ENCODE peak calls at places on chromosomes 3 and 15, in nine cellular contexts. P is GM10248; B is activated T-helper 1 cell treated with anti-CD3 and anti-CD28 coated beads, Interleukin-12 subunit alpha, Interleukin-12 subunit beta, Interleukin-2, Interleukin-4 antibody, amounts not matched to agents 30 ng/mL and 10 ng/mL and 1 ng/mL, durations not matched to agents 14 hours and 24 hours and 36 hours; O is choroid plexus epithelial cell; Q is CD4-positive, alpha-beta T cell; C is activated naive CD8-positive, alpha-beta T cell treated with anti-CD3 and anti-CD28 coated beads, Interleukin-2, amount 50 U/mL, for 16 hours; Z is amniotic stem cell; V is activated CD4-positive, alpha-beta T cell treated with anti-CD3 and anti-CD28 coated beads for 4 hours; H is hippocampal formation. F is an unnamed sample.

GRCh38 chr3:10196389-10197052 is 31.8 kb downstream of the IRAK2 start:
- DNase-seq in C (no peak), B (no peak), Q (no peak), V (no peak), P (no peak), H (no peak), Z (peak), O (peak), F (no peak)

GRCh38 chr3:13667330-13667729 is 118.4 kb downstream of the FBLN2 start:
- DNase-seq in V (no peak), Q (no peak), P (no peak), B (no peak), C (no peak), O (no peak), H (no peak), Z (no peak), F (no peak)

GRCh38 chr3:25904248-25904647 is 114.4 kb downstream of the OXSM start:
- DNase-seq in Z (no peak), P (no peak), C (no peak), Q (no peak), O (no peak), H (no peak), B (no peak), V (no peak), F (no peak)

GRCh38 chr3:142844339-142844977 is 44.4 kb downstream of the PCOLCE2 start:
- DNase-seq in O (peak), B (no peak), C (no peak), H (no peak), P (peak), Q (no peak), V (no peak), Z (peak), F (no peak)

GRCh38 chr3:67329358-67329757 is 325.1 kb downstream of the SUCLG2 start:
- DNase-seq in P (no peak), V (no peak), Q (no peak), C (no peak), B (no peak), O (no peak), Z (no peak), H (no peak), F (no peak)

GRCh38 chr3:5162102-5162501 is 25.4 kb upstream of the EDEM1 start:
- DNase-seq in Q (no peak), V (no peak), O (peak), Z (peak), C (no peak), H (no peak), P (no peak), B (no peak), F (no peak)

GRCh38 chr15:56824174-56824573 is 90.9 kb upstream of the ZNF280D start:
- DNase-seq in Z (no peak), P (no peak), V (no peak), B (no peak), H (no peak), C (no peak), O (no peak), Q (no peak), F (no peak)

GRCh38 chr3:4220050-4220449 is 83.1 kb upstream of the SETMAR start:
- DNase-seq in O (no peak), B (no peak), Z (no peak), Q (no peak), P (no peak), H (no peak), V (no peak), C (no peak), F (no peak)

GRCh38 chr15:33067456-33067855 is 127.1 kb downstream of the FMN1 start:
- DNase-seq in O (peak), B (no peak), Z (peak), Q (no peak), H (no peak), C (no peak), V (no peak), P (no peak), F (no peak)

GRCh38 chr3:122988507-122988906 is 39.1 kb downstream of the SEMA5B start:
- DNase-seq in O (no peak), B (no peak), Q (no peak), Z (no peak), C (no peak), V (no peak), P (no peak), H (no peak), F (no peak)

GRCh38 chr15:35963316-35963715 is 417.4 kb upstream of the DPH6 start:
- DNase-seq in H (no peak), C (no peak), Q (no peak), V (no peak), P (no peak), B (no peak), O (no peak), Z (no peak), F (no peak)

GRCh38 chr3:27454914-27455313 is 29.3 kb downstream of the SLC4A7 start:
- DNase-seq in B (no peak), V (no peak), P (peak), O (peak), C (no peak), Q (no peak), H (no peak), Z (no peak), F (no peak)

GRCh38 chr3:169948559-169949371 is 17.8 kb upstream of the SEC62 start:
- DNase-seq in B (no peak), Z (no peak), V (no peak), O (no peak), P (no peak), H (no peak), Q (no peak), C (no peak), F (no peak)

GRCh38 chr15:101368868-101369642 is 74.0 kb upstream of the SNRPA1 start:
- DNase-seq in V (no peak), O (no peak), Q (no peak), P (no peak), B (no peak), C (no peak), Z (no peak), H (no peak), F (no peak)